ENCODE peak calls at places on chromosome 18, in four cellular contexts. A is stimulated activated naive B cell treated with anti-CD40 and anti-IgM and Interleukin-4, amounts not matched to agents 10 μg/mL and 1 μg/mL and 100 μg/mL, for 72 hours; X is EL; F is activated CD4-positive, alpha-beta memory T cell treated with anti-CD3 and anti-CD28 coated beads, Interleukin-2, amount 10 ng/mL, durations not matched to agents 7 days and 5 days. M is an unnamed sample.

GRCh38 chr18:57812126-57812477 is 9.0 kb upstream of the ATP8B1 start:
- DNase-seq in A (no peak), F (no peak), X (no peak), M (no peak)

GRCh38 chr18:78006805-78007204 is 757.2 kb downstream of the GALR1 start:
- DNase-seq in F (no peak), A (no peak), X (no peak), M (no peak)

GRCh38 chr18:21735452-21736015 is 5.1 kb upstream of the MIB1 start:
- DNase-seq in F (peak; percentile 77), X (peak; percentile 56), A (no peak), M (peak; percentile 24)

GRCh38 chr18:275486-275885 is 7.6 kb upstream of the THOC1 start:
- DNase-seq in A (no peak), F (no peak), X (no peak), M (no peak)

GRCh38 chr18:24446953-24447537 is 13.4 kb upstream of the HRH4 start:
- DNase-seq in X (no peak), F (no peak), A (no peak), M (no peak)

GRCh38 chr18:57954928-57955327 is 89.1 kb upstream of the NEDD4L start:
- DNase-seq in X (no peak), A (no peak), F (no peak), M (no peak)

GRCh38 chr18:73691118-73691517 is 456.5 kb downstream of the FBXO15 start:
- DNase-seq in A (no peak), F (no peak), X (peak; percentile 74), M (no peak)

GRCh38 chr18:36411745-36412168 is 114.2 kb downstream of the FHOD3 start:
- DNase-seq in X (peak; percentile 56), A (no peak), F (no peak), M (peak; percentile 29)

GRCh38 chr18:79507076-79507545 is 111.4 kb downstream of the NFATC1 start:
- DNase-seq in X (peak; percentile 17), A (no peak), F (no peak), M (no peak)

GRCh38 chr18:23253630-23254029 is 118.3 kb downstream of the CABLES1 start:
- DNase-seq in X (no peak), A (no peak), F (no peak), M (no peak)

GRCh38 chr18:54775686-54776085 is 52.6 kb upstream of the RAB27B start:
- DNase-seq in F (no peak), X (peak; percentile 86), A (no peak), M (no peak)

GRCh38 chr18:28147674-28148171 is 29.2 kb downstream of the CDH2 start:
- DNase-seq in A (no peak), F (no peak), X (no peak), M (no peak)

GRCh38 chr18:5518899-5519371 is 24.9 kb downstream of the EPB41L3 start:
- DNase-seq in F (no peak), A (no peak), X (no peak), M (no peak)

GRCh38 chr18:22152093-22152492 is 17.3 kb upstream of the GATA6 start:
- DNase-seq in X (no peak), F (no peak), A (no peak), M (no peak)

GRCh38 chr18:59096098-59096779 is 43.4 kb upstream of the SEC11C start:
- DNase-seq in F (no peak), X (no peak), A (no peak), M (peak; percentile 100)

GRCh38 chr18:37409870-37410269 is 155.7 kb downstream of the CELF4 start:
- DNase-seq in F (no peak), X (no peak), A (no peak), M (no peak)

GRCh38 chr18:42271656-42272355 is 316.8 kb downstream of the PIK3C3 start:
- DNase-seq in A (no peak), X (no peak), F (no peak), M (no peak)

GRCh38 chr18:55345103-55345950 is 242.7 kb downstream of the TCF4 start:
- DNase-seq in F (no peak), X (no peak), A (no peak), M (no peak)

GRCh38 chr18:58223717-58224424 is 179.8 kb downstream of the NEDD4L start:
- DNase-seq in A (no peak), X (peak; percentile 96), F (no peak), M (peak; percentile 80)

GRCh38 chr18:50632895-50633515 is 73.1 kb downstream of the MAPK4 start:
- DNase-seq in X (no peak), A (no peak), F (no peak), M (no peak)

GRCh38 chr18:46253498-46253897 is 149.3 kb downstream of the HAUS1 start:
- DNase-seq in A (no peak), X (peak; percentile 75), F (no peak), M (no peak)

GRCh38 chr18:35876243-35876642 is 96.2 kb upstream of the RMP24 start:
- DNase-seq in F (no peak), X (no peak), A (no peak), M (no peak)

GRCh38 chr18:79680100-79680879 is 687 bp downstream of the CTDP1 start:
- DNase-seq in A (peak; percentile 45), X (peak; percentile 52), F (peak; percentile 55), M (peak; percentile 21)

GRCh38 chr18:72830109-72830508 is 37.7 kb downstream of the NETO1 start:
- DNase-seq in X (no peak), F (no peak), A (no peak), M (no peak)

GRCh38 chr18:34494359-34494696 is 215.8 kb upstream of the DTNA start:
- DNase-seq in A (no peak), X (no peak), F (no peak), M (no peak)

GRCh38 chr18:55575949-55576348 is 12.0 kb downstream of the TCF4 start:
- DNase-seq in A (no peak), X (no peak), F (no peak), M (no peak)

GRCh38 chr18:74083071-74083954 is 64.3 kb downstream of the FBXO15 start:
- DNase-seq in X (peak; percentile 2), A (no peak), F (peak; percentile 25), M (peak; percentile 34)

GRCh38 chr18:9211955-9212354 is 75.4 kb downstream of the ANKRD12 start:
- DNase-seq in X (no peak), F (no peak), A (no peak), M (no peak)

GRCh38 chr18:12359515-12359927 is 17.5 kb downstream of the AFG3L2 start:
- DNase-seq in F (no peak), A (no peak), X (peak; percentile 34), M (no peak)

GRCh38 chr18:2040279-2040678 is 531.0 kb downstream of the METTL4 start:
- DNase-seq in A (no peak), X (no peak), F (no peak), M (no peak)

GRCh38 chr18:62294073-62294472 is 31.0 kb upstream of the TNFRSF11A start:
- DNase-seq in X (no peak), A (no peak), F (no peak), M (no peak)

GRCh38 chr18:52054301-52054700 is 285.7 kb upstream of the DCC start:
- DNase-seq in A (no peak), F (no peak), X (no peak), M (no peak)

GRCh38 chr18:9918016-9918680 is 4.3 kb downstream of the VAPA start:
- DNase-seq in A (no peak), X (peak; percentile 40), F (no peak), M (no peak)

GRCh38 chr18:46477425-46478011 is 179.5 kb downstream of the LOXHD1 start:
- DNase-seq in F (no peak), A (no peak), X (no peak), M (no peak)